ENCODE peak calls at places on chromosomes 7 and 10, in nine cellular contexts. G, K, H, B, R, C, A, V and W are unnamed samples.

GRCh38 chr10:83723080-83723479 is 416.2 kb upstream of the GHITM start:
- DNase-seq in V (no peak), A (no peak), C (no peak), K (no peak), H (no peak), R (no peak), G (no peak), B (no peak), W (no peak)

GRCh38 chr10:122875843-122876492 is 3.4 kb downstream of the FAM24B start:
- DNase-seq in G (no peak), C (no peak), R (no peak), K (no peak), H (no peak), A (no peak), V (no peak), B (no peak), W (no peak)

GRCh38 chr7:1223196-1224092 is 9.2 kb upstream of the UNCX start:
- DNase-seq in G (no peak), B (no peak), V (no peak), A (no peak), R (no peak), H (no peak), C (no peak), K (no peak), W (no peak)

GRCh38 chr10:70776455-70777005 is 8.6 kb downstream of the TBATA start:
- DNase-seq in K (no peak), B (no peak), R (no peak), A (no peak), H (peak; percentile 36), G (no peak), V (no peak), C (no peak), W (no peak)

GRCh38 chr7:7761974-7762769 is 43.8 kb upstream of the RPA3 start:
- DNase-seq in A (peak; percentile 69), K (no peak), B (no peak), C (peak; percentile 59), R (no peak), G (peak; percentile 63), H (no peak), V (peak; percentile 54), W (peak; percentile 15)

GRCh38 chr7:116588225-116588624 is 63.4 kb downstream of the CAV1 start:
- DNase-seq in G (peak; percentile 88), A (peak; percentile 58), R (no peak), H (no peak), C (peak; percentile 82), V (peak; percentile 71), K (no peak), B (no peak), W (peak; percentile 90)

GRCh38 chr10:84375011-84375410 is 46.6 kb downstream of the CCSER2 start:
- DNase-seq in G (peak; percentile 65), K (no peak), B (no peak), C (peak; percentile 69), V (peak; percentile 51), R (no peak), A (peak; percentile 75), H (no peak), W (peak; percentile 39)

GRCh38 chr7:116670409-116671036 is 1.5 kb upstream of the MET start:
- DNase-seq in V (peak; percentile 37), A (no peak), K (no peak), R (no peak), C (peak; percentile 26), G (no peak), B (no peak), H (no peak), W (peak; percentile 39)

GRCh38 chr10:106741131-106741530 is 423.4 kb downstream of the SORCS1 start:
- DNase-seq in H (peak; percentile 43), V (no peak), R (no peak), G (no peak), C (no peak), K (no peak), A (no peak), B (no peak), W (no peak)

GRCh38 chr7:150799741-150800575 is at the start of gene TMEM176B:
- DNase-seq in B (peak; percentile 82), G (no peak), K (peak; percentile 69), H (peak; percentile 57), A (no peak), V (no peak), C (no peak), R (no peak), W (no peak)

GRCh38 chr7:98119257-98119918 is 12.7 kb downstream of the LMTK2 start:
- DNase-seq in K (no peak), V (peak; percentile 72), B (no peak), R (no peak), A (peak; percentile 68), H (no peak), G (peak; percentile 81), C (peak; percentile 79), W (peak; percentile 78)

GRCh38 chr10:125955766-125956165 is 59.4 kb downstream of the FANK1 start:
- DNase-seq in V (no peak), H (no peak), K (no peak), R (no peak), B (no peak), A (no peak), C (no peak), G (no peak), W (no peak)

GRCh38 chr7:18408461-18408860 is 87.1 kb upstream of the HDAC9 start:
- DNase-seq in C (peak; percentile 90), V (peak; percentile 24), R (no peak), B (no peak), K (no peak), A (peak; percentile 79), H (no peak), G (peak; percentile 95), W (peak; percentile 91)

GRCh38 chr7:5670173-5670933 is 111.1 kb downstream of the RNF216 start:
- DNase-seq in V (no peak), R (no peak), K (no peak), B (no peak), H (no peak), C (peak; percentile 28), G (no peak), A (no peak), W (no peak)

GRCh38 chr7:5667391-5667790 is 114.1 kb downstream of the RNF216 start:
- DNase-seq in C (peak; percentile 27), R (no peak), B (no peak), V (no peak), A (no peak), K (no peak), G (no peak), H (no peak), W (no peak)

GRCh38 chr7:5662776-5663175 is 118.7 kb downstream of the RNF216 start:
- DNase-seq in B (no peak), R (no peak), G (no peak), V (no peak), K (no peak), H (no peak), C (no peak), A (no peak), W (no peak)

GRCh38 chr7:5665106-5666025 is 116.1 kb downstream of the RNF216 start:
- DNase-seq in A (peak; percentile 90), V (peak; percentile 61), C (peak; percentile 76), R (no peak), K (peak; percentile 57), H (peak; percentile 77), B (peak; percentile 73), G (peak; percentile 79), W (peak; percentile 40)

DNA sequence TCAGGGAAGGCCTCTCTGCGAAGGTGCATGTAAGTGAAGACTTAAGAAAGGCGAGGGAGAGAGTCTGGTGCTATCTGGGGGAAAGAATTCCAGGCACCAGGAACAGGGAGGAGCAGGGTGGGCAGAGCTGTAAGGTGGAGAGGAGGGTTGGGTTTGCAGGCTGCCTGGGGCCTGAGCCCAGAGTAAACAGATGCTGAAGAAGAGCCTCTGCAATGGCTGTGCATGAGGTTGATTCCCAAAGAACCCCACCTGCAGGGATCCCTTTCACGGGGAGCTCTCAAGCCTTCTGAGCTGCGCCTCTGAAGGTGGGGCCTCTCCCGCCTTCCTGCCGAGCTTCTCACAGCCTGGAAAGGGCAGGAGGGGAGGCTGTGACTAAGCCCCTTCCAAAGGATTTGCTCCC is 115.1 kb downstream of the RNF216 start:
- DNase-seq in G (no peak), K (no peak), B (no peak), V (no peak), R (no peak), C (no peak), H (no peak), A (no peak), W (no peak)
- H3K4me1 ChIP-seq in G (no peaks in the 10 kb centered on the region), K (peaks cover 12% of the 10 kb centered on the region), B (no peaks in the 10 kb centered on the region), V (peaks cover 10% of the 10 kb centered on the region), R (peaks cover 39% of the 10 kb centered on the region), C (peaks cover 18% of the 10 kb centered on the region), H (no peaks in the 10 kb centered on the region), A (peaks cover 29% of the 10 kb centered on the region), W (no peaks in the 10 kb centered on the region)

DNA sequence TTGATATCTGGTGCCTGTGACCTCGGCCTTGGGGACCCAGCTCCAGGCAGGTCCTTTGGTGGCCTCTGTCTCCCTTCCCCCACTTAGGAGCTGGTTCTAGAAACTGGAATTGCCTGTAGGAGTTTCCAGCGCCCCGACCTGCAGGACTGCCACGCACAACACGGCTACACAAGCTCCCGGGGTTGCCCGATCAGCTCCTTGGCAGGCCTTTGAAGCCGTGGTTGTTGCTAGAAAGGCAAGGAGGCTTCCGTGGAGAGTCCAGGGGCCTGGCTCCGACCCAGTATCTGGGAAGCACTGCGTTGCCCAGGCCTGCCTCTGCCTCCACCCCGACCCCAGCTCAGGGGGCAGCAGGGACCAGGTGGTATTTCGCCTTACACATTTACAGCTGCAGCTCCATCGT is 54.4 kb downstream of the PROSER2 start:
- DNase-seq in V (no peak), K (no peak), R (no peak), C (no peak), A (no peak), B (no peak), H (no peak), G (no peak), W (no peak)
- H3K4me1 ChIP-seq in V (peaks cover 45% of the 10 kb centered on the region), K (peaks cover 6% of the 10 kb centered on the region), R (peaks cover 30% of the 10 kb centered on the region), C (peaks cover 22% of the 10 kb centered on the region), A (peaks cover 22% of the 10 kb centered on the region), B (peaks cover 3% of the 10 kb centered on the region), H (peaks cover 71% of the 10 kb centered on the region), G (peaks cover 22% of the 10 kb centered on the region), W (peaks cover 26% of the 10 kb centered on the region)

DNA sequence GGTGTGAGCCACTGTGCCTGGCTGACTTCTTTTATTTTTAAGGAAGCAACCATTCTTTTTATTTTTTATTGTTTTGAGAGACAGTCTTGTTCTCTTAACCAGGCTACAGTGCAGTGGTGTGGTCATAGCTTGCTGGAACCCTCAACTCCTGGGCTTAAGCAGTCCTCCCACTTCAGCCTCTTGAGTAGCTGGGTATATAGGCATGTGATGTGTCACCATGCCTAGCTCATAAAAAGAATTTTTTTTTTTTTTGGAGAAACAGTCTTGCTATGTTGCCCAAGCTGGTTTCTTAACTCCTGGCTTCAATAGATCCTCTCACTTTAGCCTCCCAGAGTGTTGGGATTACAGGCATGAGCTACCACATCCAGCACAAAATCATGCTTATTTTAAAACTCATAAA is 5.8 kb downstream of the MCU start:
- DNase-seq in A (no peak), R (no peak), B (no peak), K (no peak), G (peak; percentile 66), V (no peak), H (no peak), C (no peak), W (no peak)
- H3K4me1 ChIP-seq in A (peaks cover 37% of the 10 kb centered on the region), R (peaks cover 32% of the 10 kb centered on the region), B (peaks cover 2% of the 10 kb centered on the region), K (peaks cover 31% of the 10 kb centered on the region), G (peaks cover 26% of the 10 kb centered on the region), V (peaks cover 7% of the 10 kb centered on the region), H (peaks cover 11% of the 10 kb centered on the region), C (peaks cover 8% of the 10 kb centered on the region), W (peaks cover 23% of the 10 kb centered on the region)

DNA sequence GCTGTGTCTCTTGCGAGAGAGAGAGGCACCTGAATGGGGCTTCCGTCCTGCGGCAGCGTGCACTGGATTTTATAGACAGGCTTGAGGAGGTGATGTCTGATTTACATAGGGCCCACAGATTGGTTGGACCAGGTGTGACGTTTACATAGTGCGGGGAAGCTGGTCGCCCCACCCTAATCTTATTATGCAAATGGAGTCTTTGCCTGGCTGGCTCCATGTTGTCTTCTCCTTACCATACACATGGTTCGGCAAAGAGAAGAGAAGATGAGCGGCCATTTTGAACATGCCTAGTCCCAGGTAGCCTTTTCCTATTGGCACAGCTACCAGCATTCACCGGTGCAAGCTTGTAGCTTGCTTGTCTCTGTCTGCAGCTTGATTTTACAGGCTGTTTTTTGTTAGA is 238.5 kb upstream of the GALNT17 start:
- DNase-seq in K (no peak), G (no peak), B (no peak), A (no peak), C (no peak), V (no peak), R (no peak), H (no peak), W (no peak)
- H3K4me1 ChIP-seq in K (no peaks in the 10 kb centered on the region), G (no peaks in the 10 kb centered on the region), B (peaks cover 8% of the 10 kb centered on the region), A (no peaks in the 10 kb centered on the region), C (no peaks in the 10 kb centered on the region), V (no peaks in the 10 kb centered on the region), R (no peaks in the 10 kb centered on the region), H (peaks cover 4% of the 10 kb centered on the region), W (no peaks in the 10 kb centered on the region)